ENCODE peak calls at places on chromosomes 2 and 18, in nine cellular contexts. S is H7, C is fibroblast of pulmonary artery, K is tibial artery, T is endothelial cell of umbilical vein, J is colonic mucosa, R is HFF-Myc, L is upper lobe of right lung, X is neural progenitor cell. I is an unnamed sample.

GRCh38 chr2:178194600-178195389 is 483 bp downstream of the OSBPL6 start:
- DNase-seq in S (peak), C (peak), K (peak), T (peak), J (peak), R (no peak), L (peak), X (peak), I (no peak)

GRCh38 chr2:241561811-241562210 is 3.3 kb downstream of the BOK start:
- DNase-seq in S (peak), C (peak), K (peak), T (peak), J (peak), R (no peak), L (peak), X (no peak), I (no peak)

GRCh38 chr2:72846171-72847095 is 20.6 kb upstream of the EXOC6B start:
- DNase-seq in S (no peak), C (no peak), K (no peak), T (no peak), J (no peak), R (no peak), L (no peak), X (no peak), I (no peak)

GRCh38 chr2:54558976-54559410 is 102.9 kb downstream of the SPTBN1 start:
- DNase-seq in S (peak), C (no peak), K (no peak), T (no peak), J (no peak), R (no peak), L (no peak), X (no peak), I (no peak)

GRCh38 chr2:196586511-196586991 is 53.0 kb upstream of the CCDC150 start:
- DNase-seq in S (no peak), C (peak), K (no peak), T (peak), J (no peak), R (peak), L (no peak), X (no peak), I (peak)

GRCh38 chr2:206031162-206031784 is 54.7 kb downstream of the INO80D start:
- DNase-seq in S (no peak), C (peak), K (no peak), T (no peak), J (no peak), R (no peak), L (no peak), X (no peak), I (no peak)

GRCh38 chr2:216553093-216553478 is 54.4 kb downstream of the RPL37A start:
- DNase-seq in S (no peak), C (no peak), K (no peak), T (no peak), J (no peak), R (no peak), L (no peak), X (no peak), I (no peak)

GRCh38 chr2:199692489-199692888 is 158.5 kb downstream of the FTCDNL1 start:
- DNase-seq in S (no peak), C (no peak), K (no peak), T (no peak), J (peak), R (no peak), L (no peak), X (no peak), I (no peak)

GRCh38 chr18:50458366-50458765 is 83.5 kb downstream of the SKA1 start:
- DNase-seq in S (no peak), C (no peak), K (no peak), T (no peak), J (no peak), R (no peak), L (no peak), X (no peak), I (no peak)

GRCh38 chr2:77999376-77999775 is 477.2 kb upstream of the LRRTM4 start:
- DNase-seq in S (no peak), C (no peak), K (no peak), T (no peak), J (no peak), R (no peak), L (no peak), X (no peak), I (no peak)

GRCh38 chr2:223993634-223994232 is 36.5 kb downstream of the MRPL44 start:
- DNase-seq in S (peak), C (peak), K (no peak), T (peak), J (peak), R (peak), L (no peak), X (peak), I (peak)

GRCh38 chr2:240388471-240389301 is 46.8 kb upstream of the GPC1 start:
- DNase-seq in S (no peak), C (no peak), K (peak), T (no peak), J (no peak), R (no peak), L (no peak), X (no peak), I (no peak)

GRCh38 chr2:39546937-39547336 is 109.9 kb upstream of the MAP4K3 start:
- DNase-seq in S (no peak), C (no peak), K (no peak), T (no peak), J (no peak), R (no peak), L (no peak), X (no peak), I (no peak)

GRCh38 chr2:45291283-45291682 is 282.0 kb upstream of the SIX2 start:
- DNase-seq in S (no peak), C (peak), K (no peak), T (peak), J (no peak), R (no peak), L (no peak), X (no peak), I (no peak)

GRCh38 chr2:1855150-1855549 is 110.8 kb upstream of the PXDN start:
- DNase-seq in S (peak), C (no peak), K (no peak), T (no peak), J (no peak), R (no peak), L (no peak), X (peak), I (no peak)

GRCh38 chr18:45871655-45872054 is 46.2 kb downstream of the SIGLEC15 start:
- DNase-seq in S (no peak), C (peak), K (no peak), T (no peak), J (no peak), R (no peak), L (no peak), X (no peak), I (no peak)

GRCh38 chr2:201882353-201883095 is 76.2 kb downstream of the CDK15 start:
- DNase-seq in S (no peak), C (peak), K (no peak), T (no peak), J (no peak), R (no peak), L (no peak), X (peak), I (no peak)

GRCh38 chr2:201887851-201888451 is 81.6 kb downstream of the CDK15 start:
- DNase-seq in S (no peak), C (no peak), K (no peak), T (peak), J (no peak), R (no peak), L (no peak), X (peak), I (no peak)

GRCh38 chr2:37984176-37984575 is 59.1 kb downstream of the RMDN2 start:
- DNase-seq in S (no peak), C (no peak), K (no peak), T (no peak), J (no peak), R (no peak), L (no peak), X (no peak), I (no peak)

GRCh38 chr2:173711816-173712215 is 253.4 kb downstream of the SP3 start:
- DNase-seq in S (no peak), C (no peak), K (no peak), T (no peak), J (no peak), R (no peak), L (no peak), X (no peak), I (no peak)

GRCh38 chr2:240649331-240649730 is 24.1 kb downstream of the GPR35 start:
- DNase-seq in S (no peak), C (no peak), K (no peak), T (no peak), J (no peak), R (no peak), L (no peak), X (no peak), I (no peak)

GRCh38 chr2:240717181-240717641 is 25.5 kb downstream of the AQP12A start:
- DNase-seq in S (no peak), C (no peak), K (no peak), T (no peak), J (no peak), R (no peak), L (no peak), X (no peak), I (no peak)

GRCh38 chr18:77899972-77900754 is 650.5 kb downstream of the GALR1 start:
- DNase-seq in S (peak), C (peak), K (no peak), T (no peak), J (no peak), R (no peak), L (no peak), X (peak), I (no peak)

GRCh38 chr2:28342081-28342967 is 50.3 kb upstream of the FOSL2 start:
- DNase-seq in S (peak), C (peak), K (peak), T (peak), J (peak), R (no peak), L (peak), X (no peak), I (peak)

GRCh38 chr18:55401638-55402191 is 186.3 kb downstream of the TCF4 start:
- DNase-seq in S (no peak), C (peak), K (no peak), T (peak), J (no peak), R (peak), L (no peak), X (peak), I (peak)

GRCh38 chr2:226707500-226707899 is 92.1 kb downstream of the IRS1 start:
- DNase-seq in S (no peak), C (peak), K (no peak), T (no peak), J (no peak), R (no peak), L (no peak), X (no peak), I (no peak)

GRCh38 chr18:13003466-13003896 is 12.3 kb downstream of the CEP192 start:
- DNase-seq in S (peak), C (peak), K (no peak), T (peak), J (peak), R (peak), L (no peak), X (peak), I (peak)

GRCh38 chr2:44392338-44392943 is 30.7 kb downstream of the CAMKMT start:
- DNase-seq in S (no peak), C (peak), K (no peak), T (peak), J (peak), R (peak), L (no peak), X (peak), I (no peak)

GRCh38 chr2:191453756-191454155 is 208.6 kb downstream of the MYO1B start:
- DNase-seq in S (no peak), C (no peak), K (no peak), T (no peak), J (no peak), R (no peak), L (no peak), X (no peak), I (no peak)

DNA sequence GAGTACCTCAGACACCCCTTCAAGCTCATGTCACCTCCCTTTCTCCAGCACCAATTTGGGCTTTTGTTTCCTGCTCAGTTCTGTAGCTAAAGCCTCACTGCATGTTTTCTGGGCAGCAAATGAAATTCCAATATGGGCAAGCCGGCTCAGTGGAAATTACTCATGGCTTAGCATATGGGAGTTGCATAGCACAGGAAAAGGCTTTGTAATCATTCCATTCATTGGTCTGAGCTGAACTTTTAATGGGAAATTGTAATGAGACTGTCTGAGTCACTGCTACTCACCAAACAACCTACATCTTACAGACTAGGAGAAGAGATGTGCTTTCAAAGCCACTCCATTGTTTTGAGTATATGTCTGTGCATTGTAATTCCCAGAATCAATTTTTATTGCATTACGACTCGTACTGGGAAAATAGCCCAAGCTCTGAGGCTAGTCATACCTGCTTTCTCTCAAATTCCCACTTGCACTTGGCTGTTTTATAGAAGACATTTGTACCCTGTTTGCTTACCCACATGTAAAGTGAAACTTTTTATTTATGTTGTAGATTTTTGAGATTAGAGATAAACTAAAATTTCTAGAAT is 139.5 kb upstream of the LRATD1 start:
- DNase-seq in S (no peak), C (peak), K (no peak), T (peak), J (no peak), R (peak), L (no peak), X (peak), I (peak)
- H3K4me3 ChIP-seq in S (no peak), C (no peak), K (no peak), T (no peak), J (no peak), R (no peak), L (no peak), X (no peak), I (no peak)

DNA sequence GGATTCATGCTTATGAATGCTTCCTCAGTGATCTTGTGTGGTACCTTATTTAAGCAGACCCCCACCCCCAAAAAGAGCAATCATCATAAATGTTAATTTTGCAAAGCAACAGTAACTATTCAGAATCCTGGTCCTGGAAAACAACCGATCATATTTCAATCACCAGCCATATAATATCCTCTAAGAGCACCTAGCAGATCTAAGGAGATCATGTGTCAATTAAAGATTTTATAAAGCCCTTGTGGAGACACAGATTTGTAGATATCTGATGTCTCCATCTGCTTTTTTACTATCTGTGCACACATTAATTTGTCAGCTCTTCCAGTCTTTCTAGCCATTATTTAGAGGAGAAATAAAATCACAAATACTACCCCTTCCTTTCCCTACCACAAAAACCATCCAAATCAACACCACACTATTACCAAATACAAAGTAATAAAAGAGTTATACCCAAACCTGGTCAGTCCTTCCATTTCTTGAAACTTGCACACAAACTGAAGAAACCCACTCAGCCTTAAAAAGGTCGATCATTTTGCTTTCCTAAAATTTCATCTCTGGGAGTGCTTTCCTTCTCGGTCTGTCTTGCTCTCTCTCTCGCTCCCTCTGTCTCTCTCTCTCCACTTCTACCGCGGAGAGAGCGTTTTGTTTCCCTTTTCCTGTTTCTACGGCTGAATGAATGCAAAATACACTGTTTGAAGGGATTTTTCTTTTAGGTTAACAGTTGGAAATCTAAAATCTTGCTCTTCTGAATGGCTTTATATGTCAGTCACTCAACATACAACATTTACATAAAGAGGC is 423.9 kb downstream of the TGIF1 start:
- DNase-seq in S (no peak), C (no peak), K (no peak), T (no peak), J (no peak), R (no peak), L (no peak), X (peak), I (no peak)
- H3K4me3 ChIP-seq in S (no peak), C (no peak), K (peak), T (no peak), J (no peak), R (no peak), L (no peak), X (peak), I (no peak)

GRCh38 chr2:161138429-161138828 is 21.8 kb upstream of the TANK start:
- DNase-seq in S (no peak), C (no peak), K (no peak), T (peak), J (no peak), R (no peak), L (no peak), X (no peak), I (no peak)
- H3K4me3 ChIP-seq in S (no peak), C (peak), K (no peak), T (no peak), J (peak), R (no peak), L (peak), X (no peak), I (no peak)

DNA sequence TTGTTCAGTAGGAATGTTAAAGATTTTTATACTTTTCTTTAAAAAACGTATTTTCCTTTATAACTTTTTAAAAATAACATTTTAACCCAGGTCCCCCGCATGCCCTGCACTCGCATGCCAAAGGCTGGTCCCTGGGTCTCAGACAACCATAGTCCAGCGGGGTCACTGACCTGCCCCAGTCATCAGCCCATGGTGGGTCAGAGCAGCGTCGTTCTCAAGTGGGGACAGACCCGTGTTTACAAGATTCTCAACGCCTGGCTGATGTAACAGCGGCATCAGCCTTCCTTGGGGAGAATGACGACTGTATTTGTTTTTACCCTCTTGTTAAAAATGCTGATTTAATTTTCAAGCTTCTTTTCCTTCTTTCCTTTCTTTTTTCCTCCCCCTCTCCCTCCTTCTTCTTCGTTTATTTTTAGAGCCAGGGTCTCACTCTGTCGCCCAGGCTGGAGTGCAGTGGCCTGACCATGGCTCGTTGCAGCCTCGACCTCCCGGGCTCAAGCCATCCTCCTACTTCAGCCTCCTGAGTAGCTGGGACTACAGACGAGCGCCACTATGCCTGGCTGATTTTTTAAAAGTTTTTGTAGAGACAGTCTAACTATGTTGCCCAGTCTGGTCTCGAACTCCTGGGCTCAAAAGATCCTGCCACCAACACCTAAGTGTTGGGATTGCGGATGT is 1.0 kb upstream of the EFHD1 start:
- DNase-seq in S (peak), C (no peak), K (no peak), T (no peak), J (no peak), R (no peak), L (no peak), X (no peak), I (no peak)
- H3K4me3 ChIP-seq in S (peak), C (no peak), K (peak), T (no peak), J (peak), R (peak), L (peak), X (peak), I (no peak)

GRCh38 chr18:14747513-14748474 is at the start of gene ANKRD30B:
- DNase-seq in S (peak), C (no peak), K (no peak), T (no peak), J (no peak), R (no peak), L (peak), X (no peak), I (no peak)
- H3K4me3 ChIP-seq in S (no peak), C (no peak), K (no peak), T (no peak), J (no peak), R (no peak), L (no peak), X (no peak), I (peak)

DNA sequence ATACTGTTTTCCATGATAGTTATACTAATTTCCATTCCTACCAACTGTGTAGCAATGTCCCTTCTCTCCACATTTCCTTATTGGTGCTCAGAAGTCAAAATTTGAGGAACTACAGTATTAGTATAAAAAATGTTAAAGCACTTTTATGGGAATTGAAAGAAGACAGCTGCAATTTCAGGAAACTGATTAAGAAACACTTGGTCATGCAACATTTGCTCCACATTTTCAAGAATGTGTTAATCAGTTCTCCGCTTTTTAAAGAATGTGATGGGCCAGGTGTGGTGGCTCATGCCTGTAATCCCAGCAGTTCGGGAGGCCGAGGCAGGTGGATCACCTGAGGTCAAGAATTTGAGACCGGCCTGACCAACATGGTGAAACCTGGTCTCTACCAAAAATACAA is 33.6 kb upstream of the MGAT4A start:
- DNase-seq in S (no peak), C (no peak), K (no peak), T (no peak), J (no peak), R (no peak), L (no peak), X (no peak), I (no peak)
- H3K4me3 ChIP-seq in S (no peak), C (no peak), K (no peak), T (no peak), J (no peak), R (no peak), L (no peak), X (no peak), I (no peak)

GRCh38 chr2:131035112-131035825 is 58.0 kb downstream of the FAM168B start:
- DNase-seq in S (peak), C (no peak), K (no peak), T (no peak), J (no peak), R (no peak), L (peak), X (no peak), I (no peak)

GRCh38 chr2:131034122-131035051 is 58.9 kb downstream of the FAM168B start:
- DNase-seq in S (peak), C (no peak), K (peak), T (no peak), J (peak), R (no peak), L (no peak), X (peak), I (no peak)

GRCh38 chr2:131032393-131032836 is 60.8 kb downstream of the FAM168B start:
- DNase-seq in S (no peak), C (no peak), K (no peak), T (no peak), J (peak), R (no peak), L (no peak), X (no peak), I (no peak)

GRCh38 chr2:131031875-131032274 is 61.4 kb downstream of the FAM168B start:
- DNase-seq in S (no peak), C (no peak), K (peak), T (no peak), J (no peak), R (no peak), L (no peak), X (no peak), I (no peak)

DNA sequence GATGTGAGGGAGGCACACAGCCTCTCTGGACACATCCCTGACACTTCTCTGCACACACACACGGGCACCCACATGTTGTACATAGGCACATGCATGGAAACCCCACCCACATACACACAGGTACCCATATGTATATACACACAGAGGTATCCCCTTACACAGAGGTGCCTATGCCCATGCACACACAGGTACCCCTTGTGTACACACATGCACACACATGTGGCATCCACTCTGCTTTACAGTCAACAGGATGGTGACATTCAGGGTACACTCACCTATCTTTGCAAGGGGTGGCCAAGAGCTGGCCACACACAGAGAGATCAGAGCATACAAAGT is 59.5 kb downstream of the FAM168B start:
- DNase-seq in S (no peak), C (no peak), K (no peak), T (no peak), J (no peak), R (no peak), L (no peak), X (no peak), I (no peak)
- H3K4me3 ChIP-seq in S (no peak), C (no peak), K (no peak), T (no peak), J (no peak), R (no peak), L (no peak), X (peak), I (no peak)